ENCODE peak calls at places on chromosomes 13 and 19, in eight cellular contexts. G is astrocyte, A is transverse colon, B is esophagus muscularis mucosa, F is fibroblast of lung, S is nephron progenitor cell, W is A673, M is AG09319. X is an unnamed sample.

GRCh38 chr13:40777166-40777956 is 6.4 kb upstream of the MRPS31 start:
- DNase-seq in G (peak), A (peak), B (no peak), F (peak), S (peak), W (peak), M (no peak), X (peak)

GRCh38 chr13:110323172-110323851 is 16.2 kb downstream of the COL4A2 start:
- DNase-seq in G (peak), A (no peak), B (no peak), F (peak), S (no peak), W (peak), M (no peak), X (no peak)

GRCh38 chr19:21491161-21491560 is 14.2 kb upstream of the ZNF429 start:
- DNase-seq in G (no peak), A (no peak), B (no peak), F (no peak), S (no peak), W (no peak), M (no peak), X (no peak)

GRCh38 chr13:27997904-27998522 is 9.5 kb upstream of the URAD start:
- DNase-seq in G (no peak), A (peak), B (no peak), F (peak), S (peak), W (peak), M (no peak), X (peak)

GRCh38 chr13:99214691-99215090 is 14.0 kb downstream of the UBAC2 start:
- DNase-seq in G (no peak), A (no peak), B (no peak), F (no peak), S (no peak), W (no peak), M (no peak), X (no peak)

GRCh38 chr19:18419699-18420460 is 682 bp downstream of the SSBP4 start:
- DNase-seq in G (no peak), A (peak), B (no peak), F (no peak), S (peak), W (peak), M (no peak), X (peak)

GRCh38 chr13:78265098-78265497 is 338.3 kb downstream of the POU4F1 start:
- DNase-seq in G (no peak), A (no peak), B (no peak), F (no peak), S (no peak), W (peak), M (no peak), X (no peak)

GRCh38 chr19:29811125-29812079 is at the start of gene CCNE1:
- DNase-seq in G (peak), A (peak), B (peak), F (peak), S (peak), W (peak), M (peak), X (peak)

GRCh38 chr13:94300401-94300800 is 179.1 kb downstream of the DCT start:
- DNase-seq in G (no peak), A (no peak), B (no peak), F (no peak), S (no peak), W (no peak), M (no peak), X (peak)

GRCh38 chr19:43768273-43769050 is 12.3 kb downstream of the KCNN4 start:
- DNase-seq in G (no peak), A (peak), B (no peak), F (no peak), S (no peak), W (no peak), M (no peak), X (no peak)

GRCh38 chr19:4191044-4191443 is 8.6 kb downstream of the ANKRD24 start:
- DNase-seq in G (no peak), A (no peak), B (no peak), F (no peak), S (no peak), W (no peak), M (no peak), X (no peak)

GRCh38 chr13:114081761-114082681 is 50.4 kb downstream of the RASA3 start:
- DNase-seq in G (no peak), A (no peak), B (no peak), F (no peak), S (no peak), W (no peak), M (no peak), X (peak)

GRCh38 chr19:51824603-51825002 is 29.6 kb downstream of the FPR3 start:
- DNase-seq in G (no peak), A (no peak), B (no peak), F (no peak), S (no peak), W (no peak), M (no peak), X (no peak)

GRCh38 chr13:66576381-66576780 is 653.8 kb downstream of the PCDH9 start:
- DNase-seq in G (no peak), A (no peak), B (no peak), F (no peak), S (no peak), W (no peak), M (no peak), X (no peak)

GRCh38 chr19:50565984-50566903 is 2.0 kb downstream of the LRRC4B start:
- DNase-seq in G (no peak), A (no peak), B (no peak), F (no peak), S (peak), W (peak), M (no peak), X (peak)

GRCh38 chr13:99984463-99985242 is 3.1 kb downstream of the ZIC2 start:
- DNase-seq in G (no peak), A (no peak), B (peak), F (no peak), S (no peak), W (peak), M (no peak), X (peak)

GRCh38 chr19:8486661-8487136 is 15.7 kb downstream of the PRAM1 start:
- DNase-seq in G (no peak), A (no peak), B (no peak), F (no peak), S (no peak), W (no peak), M (no peak), X (peak)

GRCh38 chr19:30447276-30447870 is 75.2 kb downstream of the ZNF536 start:
- DNase-seq in G (peak), A (no peak), B (no peak), F (peak), S (no peak), W (peak), M (no peak), X (no peak)

GRCh38 chr19:46729696-46730095 is 12.8 kb upstream of the PRKD2 start:
- DNase-seq in G (no peak), A (no peak), B (no peak), F (no peak), S (no peak), W (no peak), M (no peak), X (no peak)

GRCh38 chr13:20037908-20038307 is 79.4 kb downstream of the ZMYM2 start:
- DNase-seq in G (no peak), A (no peak), B (no peak), F (no peak), S (no peak), W (no peak), M (no peak), X (no peak)

GRCh38 chr13:79141082-79141481 is 265.0 kb downstream of the RBM26 start:
- DNase-seq in G (no peak), A (no peak), B (peak), F (no peak), S (no peak), W (no peak), M (no peak), X (peak)

GRCh38 chr19:50512999-50513745 is 541 bp downstream of the ASPDH start:
- DNase-seq in G (no peak), A (no peak), B (peak), F (no peak), S (no peak), W (no peak), M (no peak), X (no peak)

GRCh38 chr13:101111894-101112293 is 304.4 kb downstream of the NALCN start:
- DNase-seq in G (no peak), A (no peak), B (no peak), F (no peak), S (no peak), W (no peak), M (no peak), X (no peak)

GRCh38 chr19:4597278-4597974 is 37.9 kb upstream of the SEMA6B start:
- DNase-seq in G (no peak), A (no peak), B (no peak), F (no peak), S (peak), W (no peak), M (no peak), X (peak)

GRCh38 chr13:75180805-75181455 is 301.0 kb downstream of the TBC1D4 start:
- DNase-seq in G (peak), A (no peak), B (no peak), F (peak), S (no peak), W (no peak), M (no peak), X (no peak)

GRCh38 chr19:45428385-45429231 is 4.9 kb upstream of the ERCC1 start:
- DNase-seq in G (no peak), A (peak), B (no peak), F (peak), S (peak), W (peak), M (no peak), X (peak)

GRCh38 chr19:21098291-21098690 is 16.3 kb downstream of the ZNF714 start:
- DNase-seq in G (no peak), A (no peak), B (no peak), F (no peak), S (no peak), W (no peak), M (no peak), X (no peak)

GRCh38 chr13:26628706-26629105 is 71.2 kb downstream of the WASF3 start:
- DNase-seq in G (peak), A (peak), B (no peak), F (peak), S (no peak), W (peak), M (no peak), X (peak)

GRCh38 chr13:99459101-99459500 is 42.2 kb upstream of the TM9SF2 start:
- DNase-seq in G (no peak), A (no peak), B (no peak), F (no peak), S (no peak), W (no peak), M (no peak), X (no peak)

GRCh38 chr13:69935043-69935442 is 172.6 kb upstream of the ATXN8OS start:
- DNase-seq in G (no peak), A (no peak), B (no peak), F (no peak), S (no peak), W (peak), M (no peak), X (no peak)

GRCh38 chr19:46080561-46080960 is 39.8 kb upstream of the IGFL4 start:
- DNase-seq in G (peak), A (no peak), B (no peak), F (peak), S (no peak), W (no peak), M (no peak), X (no peak)

GRCh38 chr13:45316996-45317395 is 24.0 kb downstream of the TPT1 start:
- DNase-seq in G (no peak), A (no peak), B (no peak), F (no peak), S (no peak), W (no peak), M (no peak), X (no peak)

GRCh38 chr19:15935167-15935702 is 906 bp upstream of the CYP4F11 start:
- DNase-seq in G (no peak), A (peak), B (peak), F (no peak), S (no peak), W (no peak), M (no peak), X (no peak)

GRCh38 chr13:112651306-112651705 is 38.5 kb upstream of the ATP11A start:
- DNase-seq in G (peak), A (no peak), B (no peak), F (peak), S (no peak), W (no peak), M (no peak), X (no peak)

GRCh38 chr19:4547303-4548237 is 7.7 kb upstream of the LRG1 start:
- DNase-seq in G (no peak), A (no peak), B (no peak), F (no peak), S (no peak), W (no peak), M (no peak), X (no peak)

GRCh38 chr19:3975144-3975543 is 4.2 kb upstream of the DAPK3 start:
- DNase-seq in G (no peak), A (no peak), B (no peak), F (no peak), S (no peak), W (no peak), M (no peak), X (no peak)

GRCh38 chr13:35648109-35648508 is 171.6 kb upstream of the MAB21L1 start:
- DNase-seq in G (no peak), A (no peak), B (no peak), F (peak), S (no peak), W (no peak), M (no peak), X (no peak)

GRCh38 chr19:49387936-49388372 is at the start of gene KASH5:
- DNase-seq in G (no peak), A (peak), B (no peak), F (peak), S (no peak), W (no peak), M (no peak), X (no peak)

GRCh38 chr13:29859971-29860370 is 9.6 kb upstream of the UBL3 start:
- DNase-seq in G (peak), A (no peak), B (no peak), F (peak), S (no peak), W (no peak), M (no peak), X (no peak)

DNA sequence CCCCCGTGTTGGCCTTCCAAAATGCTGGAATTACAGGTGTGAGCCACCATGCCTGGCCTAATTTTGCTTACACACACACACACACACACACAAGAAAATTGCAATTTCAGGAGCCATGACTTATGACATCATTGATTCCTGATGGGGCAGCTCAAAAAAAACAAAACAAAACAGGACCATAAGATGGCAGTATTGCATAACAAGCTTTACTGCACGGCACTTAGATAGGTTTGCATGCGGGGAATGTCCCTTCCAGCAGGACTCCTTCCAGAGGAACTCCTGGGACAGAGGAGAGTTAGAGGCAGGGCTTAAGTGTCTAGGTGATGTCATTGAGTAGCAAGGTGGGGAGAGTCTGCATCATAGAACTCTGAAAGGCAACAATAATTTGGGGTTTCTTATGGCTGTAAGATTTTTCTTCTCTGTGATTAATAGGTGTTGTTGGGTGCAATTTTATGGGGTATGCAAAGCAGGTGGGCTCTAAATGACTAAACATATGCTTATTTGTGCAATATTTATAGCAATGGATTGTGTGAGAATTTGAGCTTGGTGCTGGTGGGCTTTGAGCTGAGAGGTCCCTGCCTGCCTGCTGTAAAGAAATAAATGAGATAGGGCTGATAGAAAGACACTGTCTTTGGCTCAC is 9.0 kb upstream of the ACSBG2 start:
- DNase-seq in G (peak), A (no peak), B (no peak), F (peak), S (no peak), W (peak), M (no peak), X (peak)
- TF ChIP-seq CTCF in G (peak), A (peak), B (no peak), F (peak), S (no peak), W (peak), M (peak), X (peak)

GRCh38 chr19:35045667-35046300 is 4.3 kb downstream of the HPN start:
- DNase-seq in G (no peak), A (no peak), B (no peak), F (no peak), S (no peak), W (peak), M (no peak), X (peak)
- TF ChIP-seq CTCF in G (peak), A (no peak), B (no peak), F (peak), S (peak), W (peak), M (peak), X (peak)

GRCh38 chr19:35657904-35658700 is 8.2 kb upstream of the UPK1A start:
- DNase-seq in G (no peak), A (no peak), B (no peak), F (peak), S (no peak), W (no peak), M (no peak), X (no peak)
- TF ChIP-seq CTCF in G (peak), A (peak), B (no peak), F (peak), S (no peak), W (no peak), M (no peak), X (peak)

DNA sequence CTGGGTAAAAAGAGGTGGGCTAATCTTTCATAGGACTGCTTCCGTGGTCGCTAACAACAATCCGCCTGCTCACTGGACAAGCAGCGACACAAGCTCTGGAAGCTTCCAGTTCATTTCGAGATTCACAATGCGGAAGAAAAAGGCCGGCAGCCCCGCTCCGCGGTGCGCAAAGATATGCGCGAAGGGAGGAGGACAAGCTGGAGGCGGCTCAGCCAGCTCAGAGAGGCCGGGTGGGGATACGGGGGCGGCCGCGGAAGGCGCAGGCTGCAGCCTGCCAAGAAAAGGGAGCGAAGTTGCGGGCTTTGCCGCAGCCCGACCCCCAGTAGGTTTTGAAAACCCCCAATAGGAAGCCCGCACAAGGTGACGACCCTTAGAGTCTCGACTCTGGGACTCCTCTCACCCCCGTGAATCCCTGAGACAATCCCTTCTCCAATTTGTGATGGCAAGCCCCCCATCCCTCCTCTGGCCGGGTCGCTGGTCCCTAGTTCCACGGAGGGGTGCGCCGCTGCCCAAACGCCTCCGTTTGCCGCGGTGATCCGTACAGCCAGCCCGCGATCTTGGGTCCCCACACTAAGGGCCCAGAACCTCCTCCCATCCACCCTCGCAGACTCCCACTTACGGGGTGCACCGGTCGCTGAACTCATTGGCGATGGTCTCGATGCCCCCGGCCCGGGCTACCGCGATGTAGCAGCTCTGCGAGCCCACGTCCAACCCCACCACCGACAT is 684 bp downstream of the HSPH1 start:
- DNase-seq in G (peak), A (peak), B (no peak), F (peak), S (peak), W (peak), M (peak), X (peak)
- TF ChIP-seq CTCF in G (no peak), A (no peak), B (no peak), F (no peak), S (no peak), W (no peak), M (no peak), X (no peak)

GRCh38 chr19:13099073-13099999 is 3.3 kb downstream of the LYL1 start:
- DNase-seq in G (no peak), A (peak), B (no peak), F (no peak), S (peak), W (no peak), M (no peak), X (peak)

GRCh38 chr19:13100031-13100588 is 2.5 kb downstream of the LYL1 start:
- DNase-seq in G (no peak), A (no peak), B (no peak), F (peak), S (no peak), W (no peak), M (no peak), X (no peak)

GRCh38 chr19:13101590-13102415 is 855 bp downstream of the LYL1 start:
- DNase-seq in G (no peak), A (no peak), B (no peak), F (no peak), S (no peak), W (no peak), M (no peak), X (no peak)

GRCh38 chr19:13102416-13102665 is 317 bp downstream of the LYL1 start:
- DNase-seq in G (no peak), A (no peak), B (no peak), F (no peak), S (no peak), W (no peak), M (no peak), X (no peak)

DNA sequence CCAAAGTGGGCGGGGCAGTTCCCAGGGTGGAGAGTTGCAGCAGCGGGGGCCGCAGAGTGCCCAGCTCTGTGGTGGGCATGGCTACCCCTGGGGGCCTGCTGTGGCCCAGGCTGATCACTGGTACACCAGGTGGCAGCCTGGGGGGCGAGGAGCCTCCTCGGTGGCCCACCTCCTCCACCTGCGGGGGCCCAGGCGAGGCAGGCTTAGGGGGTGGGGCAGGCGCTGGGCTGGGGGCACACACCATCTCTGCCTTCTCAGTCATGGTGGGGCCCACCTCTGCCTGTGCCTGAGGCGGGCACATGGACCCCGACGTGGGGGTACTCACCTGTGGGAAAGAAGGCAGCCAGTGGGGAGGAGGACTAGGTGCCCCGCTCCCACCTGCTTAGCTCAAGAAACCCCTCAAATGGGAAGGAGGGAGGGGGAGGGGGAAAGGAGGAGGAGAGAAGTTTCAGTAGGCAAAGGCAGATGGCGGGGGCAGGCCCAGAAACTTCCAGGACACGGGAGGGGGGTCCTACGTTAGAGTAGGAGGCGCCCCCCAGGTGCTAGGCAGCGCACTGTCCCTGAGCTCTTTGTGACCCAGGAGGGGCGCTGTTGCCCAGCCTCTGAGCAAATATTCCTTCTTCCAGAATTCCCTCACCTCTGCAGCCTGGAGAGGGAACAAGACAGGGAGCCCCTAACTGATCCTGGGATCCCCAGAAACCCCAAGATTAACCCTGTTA is 1.6 kb downstream of the LYL1 start:
- DNase-seq in G (no peak), A (no peak), B (no peak), F (no peak), S (no peak), W (no peak), M (no peak), X (no peak)
- TF ChIP-seq CTCF in G (no peak), A (peak), B (peak), F (peak), S (peak), W (peak), M (peak), X (peak)

DNA sequence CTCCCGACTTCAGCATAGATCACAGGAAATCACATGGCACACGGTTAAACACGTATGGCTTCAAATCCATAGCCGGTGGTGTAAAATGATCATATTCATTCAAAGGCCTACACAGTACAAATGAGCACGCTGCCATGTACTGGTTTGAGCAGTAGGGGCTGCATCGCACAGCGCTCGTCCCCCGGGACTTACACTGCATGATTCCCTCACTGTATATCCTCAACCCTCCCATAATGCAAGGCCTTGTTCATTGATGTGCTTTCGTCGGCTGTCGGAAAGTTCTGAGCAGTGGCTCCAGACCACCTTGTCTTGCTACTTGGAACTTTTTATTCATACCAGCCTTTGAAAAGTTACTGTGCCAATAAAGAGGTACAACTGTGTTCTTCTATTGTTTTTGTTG is 578.2 kb downstream of the MYO16 start:
- DNase-seq in G (no peak), A (no peak), B (no peak), F (no peak), S (no peak), W (peak), M (no peak), X (no peak)
- TF ChIP-seq CTCF in G (no peak), A (no peak), B (no peak), F (no peak), S (no peak), W (peak), M (no peak), X (no peak)